ENCODE peak calls at places on chromosomes 1 and 21, in ten cellular contexts. One of them, this sample, is unnamed. For H3K4me1, the result is how much of the 10 kb centered on the place peaks cover.

GRCh38 chr1:221994939-221995338 is 253.1 kb upstream of the DUSP10 start:
- DNase-seq in uterus: no peak
- DNase-seq in cardiac muscle cell: peak
- DNase-seq in thoracic aorta: no peak
- DNase-seq in MM.1S: no peak
- DNase-seq in body of pancreas: no peak
- DNase-seq in ascending aorta: no peak
- DNase-seq in upper lobe of right lung: no peak
- DNase-seq in ovary: no peak
- DNase-seq in transverse colon: no peak
- DNase-seq in this sample: no peak

GRCh38 chr1:119862276-119862675 is 34.0 kb downstream of the ADAM30 start:
- DNase-seq in transverse colon: no peak
- DNase-seq in upper lobe of right lung: no peak
- DNase-seq in ascending aorta: no peak
- DNase-seq in cardiac muscle cell: no peak
- DNase-seq in MM.1S: no peak
- DNase-seq in thoracic aorta: no peak
- DNase-seq in body of pancreas: no peak
- DNase-seq in ovary: no peak
- DNase-seq in uterus: no peak
- DNase-seq in this sample: no peak

GRCh38 chr1:201126832-201127754 is at the start of gene ASCL5:
- DNase-seq in ovary: no peak
- DNase-seq in ascending aorta: no peak
- DNase-seq in cardiac muscle cell: no peak
- DNase-seq in uterus: no peak
- DNase-seq in MM.1S: no peak
- DNase-seq in body of pancreas: peak
- DNase-seq in transverse colon: peak
- DNase-seq in upper lobe of right lung: peak
- DNase-seq in thoracic aorta: no peak
- DNase-seq in this sample: no peak

GRCh38 chr1:50700226-50701020 is 259.6 kb downstream of the FAF1 start:
- DNase-seq in body of pancreas: no peak
- DNase-seq in ovary: no peak
- DNase-seq in transverse colon: no peak
- DNase-seq in uterus: no peak
- DNase-seq in thoracic aorta: no peak
- DNase-seq in upper lobe of right lung: no peak
- DNase-seq in cardiac muscle cell: no peak
- DNase-seq in MM.1S: no peak
- DNase-seq in ascending aorta: no peak
- DNase-seq in this sample: no peak

GRCh38 chr1:37034301-37035013 is at the start of gene GRIK3:
- DNase-seq in upper lobe of right lung: no peak
- DNase-seq in thoracic aorta: no peak
- DNase-seq in ascending aorta: no peak
- DNase-seq in ovary: no peak
- DNase-seq in MM.1S: no peak
- DNase-seq in transverse colon: no peak
- DNase-seq in uterus: no peak
- DNase-seq in cardiac muscle cell: no peak
- DNase-seq in body of pancreas: no peak
- DNase-seq in this sample: no peak

GRCh38 chr1:27402349-27402754 is 9.9 kb downstream of the GPR3 start:
- DNase-seq in cardiac muscle cell: peak
- DNase-seq in transverse colon: peak
- DNase-seq in body of pancreas: peak
- DNase-seq in thoracic aorta: peak
- DNase-seq in ovary: peak
- DNase-seq in uterus: peak
- DNase-seq in MM.1S: no peak
- DNase-seq in ascending aorta: peak
- DNase-seq in upper lobe of right lung: peak
- DNase-seq in this sample: peak

GRCh38 chr1:52460686-52461085 is 56.3 kb downstream of the PRPF38A start:
- DNase-seq in MM.1S: no peak
- DNase-seq in ovary: no peak
- DNase-seq in ascending aorta: no peak
- DNase-seq in transverse colon: no peak
- DNase-seq in thoracic aorta: no peak
- DNase-seq in uterus: no peak
- DNase-seq in cardiac muscle cell: peak
- DNase-seq in upper lobe of right lung: no peak
- DNase-seq in body of pancreas: no peak
- DNase-seq in this sample: no peak

GRCh38 chr1:183194527-183195145 is 8.6 kb downstream of the LAMC2 start:
- DNase-seq in ovary: no peak
- DNase-seq in thoracic aorta: no peak
- DNase-seq in transverse colon: no peak
- DNase-seq in upper lobe of right lung: no peak
- DNase-seq in uterus: no peak
- DNase-seq in cardiac muscle cell: no peak
- DNase-seq in MM.1S: peak
- DNase-seq in body of pancreas: no peak
- DNase-seq in ascending aorta: no peak
- DNase-seq in this sample: no peak

GRCh38 chr1:173341307-173341706 is 134.2 kb upstream of the TNFSF4 start:
- DNase-seq in cardiac muscle cell: peak
- DNase-seq in body of pancreas: no peak
- DNase-seq in ovary: no peak
- DNase-seq in uterus: no peak
- DNase-seq in upper lobe of right lung: no peak
- DNase-seq in MM.1S: no peak
- DNase-seq in transverse colon: no peak
- DNase-seq in ascending aorta: no peak
- DNase-seq in thoracic aorta: no peak
- DNase-seq in this sample: no peak

GRCh38 chr1:30908886-30909777 is 574 bp upstream of the SDC3 start:
- DNase-seq in ovary: peak
- DNase-seq in body of pancreas: no peak
- DNase-seq in thoracic aorta: peak
- DNase-seq in transverse colon: peak
- DNase-seq in uterus: peak
- DNase-seq in cardiac muscle cell: no peak
- DNase-seq in upper lobe of right lung: peak
- DNase-seq in MM.1S: no peak
- DNase-seq in ascending aorta: peak
- DNase-seq in this sample: no peak

GRCh38 chr1:64052777-64053176 is 150.6 kb upstream of the UBE2U start:
- DNase-seq in transverse colon: no peak
- DNase-seq in MM.1S: no peak
- DNase-seq in ovary: no peak
- DNase-seq in upper lobe of right lung: no peak
- DNase-seq in ascending aorta: no peak
- DNase-seq in uterus: no peak
- DNase-seq in cardiac muscle cell: no peak
- DNase-seq in body of pancreas: no peak
- DNase-seq in thoracic aorta: no peak
- DNase-seq in this sample: no peak

GRCh38 chr1:64320470-64320869 is 117.0 kb downstream of the UBE2U start:
- DNase-seq in body of pancreas: no peak
- DNase-seq in ovary: no peak
- DNase-seq in cardiac muscle cell: peak
- DNase-seq in upper lobe of right lung: no peak
- DNase-seq in uterus: no peak
- DNase-seq in transverse colon: no peak
- DNase-seq in ascending aorta: no peak
- DNase-seq in MM.1S: no peak
- DNase-seq in thoracic aorta: no peak
- DNase-seq in this sample: no peak

GRCh38 chr1:206739411-206740076 is 31.0 kb upstream of the IL19 start:
- DNase-seq in transverse colon: peak
- DNase-seq in uterus: no peak
- DNase-seq in MM.1S: peak
- DNase-seq in body of pancreas: no peak
- DNase-seq in ovary: no peak
- DNase-seq in thoracic aorta: no peak
- DNase-seq in ascending aorta: no peak
- DNase-seq in cardiac muscle cell: no peak
- DNase-seq in upper lobe of right lung: no peak
- DNase-seq in this sample: no peak

GRCh38 chr1:4796161-4796998 is 142.0 kb downstream of the AJAP1 start:
- DNase-seq in ovary: no peak
- DNase-seq in body of pancreas: no peak
- DNase-seq in transverse colon: no peak
- DNase-seq in uterus: no peak
- DNase-seq in MM.1S: peak
- DNase-seq in cardiac muscle cell: no peak
- DNase-seq in ascending aorta: no peak
- DNase-seq in upper lobe of right lung: peak
- DNase-seq in thoracic aorta: no peak
- DNase-seq in this sample: no peak

GRCh38 chr1:87951852-87952251 is 623.2 kb downstream of the LMO4 start:
- DNase-seq in uterus: no peak
- DNase-seq in body of pancreas: no peak
- DNase-seq in MM.1S: no peak
- DNase-seq in thoracic aorta: no peak
- DNase-seq in cardiac muscle cell: no peak
- DNase-seq in transverse colon: no peak
- DNase-seq in ascending aorta: no peak
- DNase-seq in upper lobe of right lung: no peak
- DNase-seq in ovary: no peak
- DNase-seq in this sample: no peak

GRCh38 chr1:103125219-103125618 is 16.9 kb upstream of the COL11A1 start:
- DNase-seq in ovary: no peak
- DNase-seq in cardiac muscle cell: no peak
- DNase-seq in transverse colon: no peak
- DNase-seq in MM.1S: no peak
- DNase-seq in thoracic aorta: no peak
- DNase-seq in uterus: no peak
- DNase-seq in ascending aorta: no peak
- DNase-seq in body of pancreas: no peak
- DNase-seq in upper lobe of right lung: no peak
- DNase-seq in this sample: no peak

GRCh38 chr1:108079550-108079949 is 114.6 kb upstream of the VAV3 start:
- DNase-seq in ovary: no peak
- DNase-seq in uterus: no peak
- DNase-seq in thoracic aorta: no peak
- DNase-seq in MM.1S: no peak
- DNase-seq in body of pancreas: no peak
- DNase-seq in transverse colon: peak
- DNase-seq in upper lobe of right lung: no peak
- DNase-seq in cardiac muscle cell: no peak
- DNase-seq in ascending aorta: no peak
- DNase-seq in this sample: no peak

GRCh38 chr1:19338323-19338762 is 26.2 kb downstream of the SLC66A1 start:
- DNase-seq in cardiac muscle cell: no peak
- DNase-seq in ovary: no peak
- DNase-seq in thoracic aorta: no peak
- DNase-seq in uterus: no peak
- DNase-seq in ascending aorta: no peak
- DNase-seq in upper lobe of right lung: no peak
- DNase-seq in transverse colon: no peak
- DNase-seq in body of pancreas: peak
- DNase-seq in MM.1S: no peak
- DNase-seq in this sample: peak
- TF ChIP-seq CTCF in cardiac muscle cell: peak
- TF ChIP-seq CTCF in ovary: no peak
- TF ChIP-seq CTCF in thoracic aorta: no peak
- TF ChIP-seq CTCF in uterus: no peak
- TF ChIP-seq CTCF in ascending aorta: no peak
- TF ChIP-seq CTCF in upper lobe of right lung: no peak
- TF ChIP-seq CTCF in transverse colon: no peak
- TF ChIP-seq CTCF in body of pancreas: no peak
- TF ChIP-seq CTCF in MM.1S: no peak
- TF ChIP-seq CTCF in this sample: peak

GRCh38 chr1:47477595-47478080 is 39.8 kb downstream of the FOXD2 start:
- DNase-seq in body of pancreas: peak
- DNase-seq in upper lobe of right lung: no peak
- DNase-seq in ascending aorta: peak
- DNase-seq in transverse colon: peak
- DNase-seq in cardiac muscle cell: no peak
- DNase-seq in MM.1S: no peak
- DNase-seq in uterus: no peak
- DNase-seq in thoracic aorta: no peak
- DNase-seq in ovary: no peak
- DNase-seq in this sample: no peak
- H3K4me1 ChIP-seq in body of pancreas: under half
- H3K4me1 ChIP-seq in upper lobe of right lung: under half
- H3K4me1 ChIP-seq in ascending aorta: under half
- H3K4me1 ChIP-seq in transverse colon: under half
- H3K4me1 ChIP-seq in cardiac muscle cell: under half
- H3K4me1 ChIP-seq in MM.1S: under half
- H3K4me1 ChIP-seq in uterus: under half
- H3K4me1 ChIP-seq in thoracic aorta: under half
- H3K4me1 ChIP-seq in ovary: under half
- H3K4me1 ChIP-seq in this sample: under half

DNA sequence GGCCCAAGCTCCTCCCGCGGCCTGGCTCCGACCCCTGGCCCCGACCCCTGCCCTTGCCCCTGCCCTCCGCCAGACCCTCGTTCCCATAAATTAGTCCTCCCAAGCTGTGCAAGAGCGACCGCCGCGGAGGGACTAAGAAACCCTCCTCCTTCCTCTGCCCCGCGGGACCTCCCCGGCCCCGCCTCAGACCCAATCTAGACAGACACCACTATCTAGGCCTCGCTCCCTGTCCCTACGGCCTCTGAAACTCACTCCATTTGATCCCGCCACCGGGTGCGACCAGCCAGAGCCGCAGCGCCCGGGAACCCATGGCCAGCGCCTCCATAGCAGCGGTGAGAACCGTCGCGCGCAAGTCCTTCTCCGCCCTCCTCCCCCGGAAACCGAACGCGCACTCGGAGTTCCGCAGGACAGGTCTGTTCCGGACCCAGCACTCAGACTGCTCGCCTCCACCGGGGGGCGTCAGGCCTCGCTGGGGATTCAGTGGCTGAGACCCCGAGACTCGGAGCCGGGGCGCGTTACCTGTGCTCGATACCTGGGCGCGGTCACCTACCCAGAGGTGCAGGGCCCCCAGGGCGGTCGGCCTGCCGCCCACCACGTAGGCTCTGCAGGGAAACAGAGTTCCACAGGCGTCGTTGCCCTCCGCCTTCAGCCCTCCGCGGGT is at the start of gene MRPL39:
- DNase-seq in upper lobe of right lung: peak
- DNase-seq in MM.1S: peak
- DNase-seq in uterus: peak
- DNase-seq in cardiac muscle cell: peak
- DNase-seq in transverse colon: peak
- DNase-seq in body of pancreas: peak
- DNase-seq in ovary: peak
- DNase-seq in thoracic aorta: peak
- DNase-seq in ascending aorta: peak
- DNase-seq in this sample: peak
- TF ChIP-seq CTCF in upper lobe of right lung: peak
- TF ChIP-seq CTCF in MM.1S: peak
- TF ChIP-seq CTCF in uterus: peak
- TF ChIP-seq CTCF in cardiac muscle cell: peak
- TF ChIP-seq CTCF in transverse colon: peak
- TF ChIP-seq CTCF in body of pancreas: peak
- TF ChIP-seq CTCF in ovary: no peak
- TF ChIP-seq CTCF in thoracic aorta: no peak
- TF ChIP-seq CTCF in ascending aorta: peak
- TF ChIP-seq CTCF in this sample: peak

DNA sequence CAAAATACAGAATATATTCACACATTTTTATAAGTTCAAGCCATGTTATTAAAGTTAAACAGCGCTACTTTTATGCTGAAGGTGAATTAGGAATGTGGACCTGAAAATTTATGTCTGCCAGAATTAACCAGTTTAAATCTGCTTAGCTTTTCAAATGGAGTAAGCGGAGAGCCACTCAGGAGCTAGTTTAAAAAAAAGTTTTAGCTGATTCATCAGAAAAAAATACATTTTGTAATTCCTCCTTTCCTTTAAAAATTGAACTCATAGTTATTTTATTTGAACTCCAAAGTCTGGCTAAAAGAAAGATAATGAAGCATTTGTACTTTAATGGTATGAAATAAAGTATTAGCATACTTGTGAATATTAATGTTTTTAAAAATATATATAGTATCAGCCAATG is 21.2 kb downstream of the C21orf91 start:
- DNase-seq in body of pancreas: no peak
- DNase-seq in transverse colon: no peak
- DNase-seq in upper lobe of right lung: no peak
- DNase-seq in ascending aorta: no peak
- DNase-seq in uterus: no peak
- DNase-seq in ovary: no peak
- DNase-seq in cardiac muscle cell: no peak
- DNase-seq in thoracic aorta: no peak
- DNase-seq in MM.1S: no peak
- DNase-seq in this sample: no peak
- H3K4me1 ChIP-seq in body of pancreas: under half
- H3K4me1 ChIP-seq in transverse colon: under half
- H3K4me1 ChIP-seq in upper lobe of right lung: under half
- H3K4me1 ChIP-seq in ascending aorta: under half
- H3K4me1 ChIP-seq in uterus: under half
- H3K4me1 ChIP-seq in ovary: under half
- H3K4me1 ChIP-seq in cardiac muscle cell: under half
- H3K4me1 ChIP-seq in thoracic aorta: under half
- H3K4me1 ChIP-seq in MM.1S: under half
- H3K4me1 ChIP-seq in this sample: under half

This sample was measured in breast epithelium.